ENCODE peak calls at places on chromosomes 11 and 22, in four cellular contexts. E, N, V and P are unnamed samples.

GRCh38 chr11:72441647-72442267 is 7.4 kb upstream of the CLPB start:
- DNase-seq in V (no peak), E (peak; percentile 63), N (no peak), P (no peak)

GRCh38 chr11:66546966-66547661 is 411 bp downstream of the ACTN3 start:
- DNase-seq in V (no peak), N (no peak), E (no peak), P (no peak)

GRCh38 chr22:19448076-19448607 is 631 bp upstream of the C22orf39 start:
- DNase-seq in E (peak; percentile 43), N (peak; percentile 84), V (peak; percentile 55), P (peak; percentile 31)

GRCh38 chr11:132772712-132773545 is 759.4 kb downstream of the OPCML start:
- DNase-seq in E (no peak), N (no peak), V (no peak), P (no peak)

GRCh38 chr11:65774525-65775306 is 6.1 kb downstream of the AP5B1 start:
- DNase-seq in V (no peak), N (no peak), E (no peak), P (no peak)

GRCh38 chr11:6586434-6587359 is 16.7 kb downstream of the RRP8 start:
- DNase-seq in N (no peak), E (no peak), V (no peak), P (no peak)

GRCh38 chr11:2668876-2669275 is 30.9 kb downstream of the KCNQ1OT1 start:
- DNase-seq in N (no peak), V (no peak), E (no peak), P (no peak)

GRCh38 chr22:29253561-29254282 is 14.1 kb downstream of the RHBDD3 start:
- DNase-seq in E (no peak), V (no peak), N (no peak), P (no peak)

GRCh38 chr11:46537851-46538295 is 56.0 kb downstream of the AMBRA1 start:
- DNase-seq in E (peak; percentile 78), V (peak; percentile 79), N (peak; percentile 79), P (peak; percentile 83)

GRCh38 chr11:114298701-114299090 is 2.5 kb downstream of the NNMT start:
- DNase-seq in E (no peak), V (no peak), N (no peak), P (no peak)

GRCh38 chr22:25709758-25710157 is 32.2 kb upstream of the MYO18B start:
- DNase-seq in V (no peak), E (no peak), N (no peak), P (no peak)

GRCh38 chr11:1300569-1301187 is 8.8 kb downstream of the TOLLIP start:
- DNase-seq in V (no peak), N (no peak), E (no peak), P (no peak)

GRCh38 chr11:102603576-102603975 is 21.6 kb downstream of the MMP20 start:
- DNase-seq in V (no peak), E (peak; percentile 27), N (no peak), P (no peak)

GRCh38 chr11:15670520-15671070 is 555.9 kb downstream of the INSC start:
- DNase-seq in V (no peak), N (no peak), E (peak; percentile 19), P (no peak)

GRCh38 chr11:30192620-30193019 is 38.2 kb upstream of the FSHB start:
- DNase-seq in E (no peak), N (no peak), V (no peak), P (no peak)

GRCh38 chr11:47553417-47553746 is 450 bp upstream of the CELF1 start:
- DNase-seq in E (no peak), V (no peak), N (no peak), P (no peak)

GRCh38 chr22:19819209-19819910 is 35.3 kb downstream of the GNB1L start:
- DNase-seq in E (no peak), N (no peak), V (no peak), P (no peak)

GRCh38 chr11:44709281-44709562 is 17.5 kb upstream of the TSPAN18 start:
- DNase-seq in V (peak; percentile 74), N (no peak), E (no peak), P (no peak)

GRCh38 chr11:34356918-34357645 is 728 bp downstream of the ABTB2 start:
- DNase-seq in V (no peak), E (peak; percentile 51), N (peak; percentile 19), P (peak; percentile 60)

GRCh38 chr11:78220218-78221157 is 31.8 kb downstream of the USP35 start:
- DNase-seq in E (no peak), N (no peak), V (no peak), P (no peak)

GRCh38 chr11:78319453-78319955 is 98.1 kb downstream of the GAB2 start:
- DNase-seq in E (peak; percentile 69), V (no peak), N (no peak), P (no peak)

GRCh38 chr11:96228472-96228871 is 114.5 kb downstream of the MAML2 start:
- DNase-seq in V (peak; percentile 68), N (no peak), E (peak; percentile 96), P (no peak)

GRCh38 chr11:75468534-75469340 is 35.7 kb upstream of the KLHL35 start:
- DNase-seq in V (no peak), N (peak; percentile 66), E (peak; percentile 93), P (no peak)
- H3K4me1 ChIP-seq in V (no peaks in the 10 kb centered on the region), N (peaks cover 32% of the 10 kb centered on the region), E (peaks cover 22% of the 10 kb centered on the region), P (no peaks in the 10 kb centered on the region)

DNA sequence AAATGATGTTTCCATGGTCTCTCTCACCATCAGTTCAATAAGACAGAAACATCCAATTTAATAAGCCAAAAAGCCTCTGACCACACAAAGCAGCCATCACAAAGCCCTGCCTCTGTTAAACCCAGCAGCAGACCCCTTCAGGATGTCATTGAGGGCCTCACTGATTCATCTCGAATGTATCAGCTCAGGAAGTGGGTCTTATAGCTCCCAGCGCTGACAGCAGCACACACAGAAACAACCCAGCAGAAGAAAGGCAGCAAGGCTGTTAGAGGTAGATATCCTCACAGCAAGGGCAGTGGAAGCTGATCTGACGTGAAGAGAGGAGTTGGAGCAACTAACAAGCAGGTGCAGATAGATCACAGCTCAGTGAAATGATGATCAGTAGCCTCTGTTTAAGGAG is 86.3 kb upstream of the NCAM1 start:
- DNase-seq in E (no peak), V (no peak), N (no peak), P (no peak)
- TF ChIP-seq USF2 in E (no peak), V (no peak), N (no peak), P (no peak)

DNA sequence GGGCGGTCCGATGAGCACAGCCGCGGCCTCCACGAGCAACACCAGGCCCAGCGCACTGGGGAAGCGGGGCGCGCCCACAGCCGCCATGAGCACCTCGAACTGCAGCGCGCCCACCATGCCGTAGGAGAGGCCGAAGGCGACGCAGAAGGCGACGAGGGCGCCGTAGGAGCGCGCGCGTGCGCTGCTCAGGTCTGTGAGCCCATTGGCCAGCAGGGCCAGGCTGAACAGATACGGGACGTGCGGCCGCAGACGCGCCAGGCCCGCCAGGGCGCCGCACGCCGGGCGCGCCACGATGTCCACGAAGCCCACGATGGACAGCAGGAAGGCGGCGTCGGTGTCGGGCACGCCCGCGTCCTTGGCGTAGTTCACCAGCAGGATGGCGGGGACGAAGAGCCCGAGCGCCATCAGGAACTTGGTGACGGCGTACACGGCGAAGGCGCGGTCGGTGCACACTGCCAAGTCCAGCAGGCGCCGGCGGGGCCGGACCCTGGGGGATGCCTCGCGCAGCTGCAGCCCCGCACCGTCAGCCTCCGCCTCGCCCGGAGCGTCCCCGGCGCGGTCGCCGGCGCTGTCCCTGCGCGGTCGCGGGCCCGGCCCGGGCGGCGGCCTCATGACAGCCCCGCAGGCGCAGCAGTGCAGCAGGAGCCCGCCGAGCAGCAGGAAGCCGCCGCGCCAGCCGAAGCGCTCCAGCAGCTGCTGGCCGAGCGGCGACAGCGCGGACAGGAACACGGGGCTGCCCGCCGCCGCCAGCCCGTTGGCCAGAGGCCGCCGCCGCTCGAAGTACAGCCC is 2.9 kb downstream of the SLC16A8 start:
- DNase-seq in V (no peak), E (peak; percentile 14), N (no peak), P (no peak)
- TF ChIP-seq MAZ in V (no peak), E (no peak), N (no peak), P (no peak)

GRCh38 chr22:23532756-23533155 is 47.3 kb downstream of the IGLL1 start:
- DNase-seq in E (no peak), V (no peak), N (no peak), P (no peak)

GRCh38 chr22:23533771-23534191 is 46.3 kb downstream of the IGLL1 start:
- DNase-seq in N (peak; percentile 62), V (no peak), E (no peak), P (peak; percentile 28)

GRCh38 chr22:23534851-23535717 is 45.0 kb downstream of the IGLL1 start:
- DNase-seq in E (no peak), N (no peak), V (no peak), P (no peak)

GRCh38 chr22:23533328-23533762 is 46.7 kb downstream of the IGLL1 start:
- DNase-seq in E (peak; percentile 10), N (peak; percentile 67), V (peak; percentile 59), P (peak; percentile 58)

GRCh38 chr22:23534201-23534850 is 45.8 kb downstream of the IGLL1 start:
- DNase-seq in N (no peak), E (no peak), V (no peak), P (no peak)
- H3K4me1 ChIP-seq in N (peaks cover 59% of the 10 kb centered on the region), E (no peaks in the 10 kb centered on the region), V (peaks cover 91% of the 10 kb centered on the region), P (peaks cover 37% of the 10 kb centered on the region)

GRCh38 chr11:64744544-64745218 is 739 bp upstream of the RASGRP2 start:
- DNase-seq in E (no peak), V (no peak), N (peak; percentile 89), P (no peak)
- TF ChIP-seq USF2 in E (no peak), V (no peak), N (no peak), P (no peak)